ENCODE peak calls at places on chromosomes 13 and 19, in eight cellular contexts. H is T-helper 9 cell; O is activated naive CD4-positive, alpha-beta T cell; F is progenitor cell of endocrine pancreas; L is HS-27A; G is GM12891; P is T-cell; Y is astrocyte. M is an unnamed sample.

GRCh38 chr13:107937841-107938240 is 277.5 kb downstream of the LIG4 start:
- DNase-seq in H (no peak), G (no peak), L (no peak), F (no peak), O (no peak), Y (no peak), P (no peak), M (no peak)

GRCh38 chr13:98206946-98207345 is 29.9 kb upstream of the RNF113B start:
- DNase-seq in G (no peak), F (no peak), L (no peak), P (no peak), H (no peak), O (no peak), Y (peak), M (no peak)

GRCh38 chr13:114106991-114107685 is 25.3 kb downstream of the RASA3 start:
- DNase-seq in L (no peak), H (no peak), F (no peak), G (no peak), P (no peak), Y (no peak), O (no peak), M (no peak)

GRCh38 chr19:19531951-19532805 is 3.5 kb downstream of the YJEFN3 start:
- DNase-seq in H (peak), F (peak), G (peak), P (peak), Y (no peak), L (no peak), O (peak), M (peak)

GRCh38 chr19:15154002-15154612 is 46.7 kb downstream of the NOTCH3 start:
- DNase-seq in H (no peak), G (no peak), P (no peak), Y (no peak), O (no peak), L (no peak), F (no peak), M (no peak)

GRCh38 chr19:52749780-52750179 is 14.9 kb upstream of the ZNF611 start:
- DNase-seq in O (no peak), F (no peak), H (no peak), G (no peak), P (no peak), Y (no peak), L (no peak), M (no peak)

GRCh38 chr13:77028202-77028601 is 1.2 kb upstream of the FBXL3 start:
- DNase-seq in P (no peak), G (no peak), H (no peak), Y (no peak), O (no peak), F (no peak), L (no peak), M (no peak)

GRCh38 chr19:1302534-1303239 is 17.0 kb downstream of the EFNA2 start:
- DNase-seq in Y (no peak), O (no peak), P (no peak), H (no peak), F (no peak), L (no peak), G (no peak), M (no peak)

GRCh38 chr13:32415019-32415418 is 12.9 kb downstream of the N4BP2L1 start:
- DNase-seq in F (no peak), L (no peak), P (no peak), G (no peak), H (no peak), O (no peak), Y (no peak), M (no peak)

GRCh38 chr19:49150106-49150943 is 4.9 kb downstream of the HRC start:
- DNase-seq in G (peak), O (no peak), P (no peak), F (peak), H (peak), Y (peak), L (peak), M (no peak)

GRCh38 chr13:110445183-110445582 is 116.3 kb downstream of the RAB20 start:
- DNase-seq in L (no peak), F (no peak), Y (peak), O (no peak), H (no peak), G (no peak), P (no peak), M (no peak)

GRCh38 chr13:93270769-93271753 is 44.5 kb downstream of the GPC6 start:
- DNase-seq in F (no peak), G (no peak), O (no peak), Y (no peak), P (no peak), L (no peak), H (no peak), M (no peak)

GRCh38 chr19:39473443-39473960 is 7.1 kb upstream of the TIMM50 start:
- DNase-seq in H (no peak), L (no peak), F (no peak), O (no peak), Y (no peak), P (no peak), G (no peak), M (no peak)

GRCh38 chr19:42285546-42285945 is 16.4 kb upstream of the PRR19 start:
- DNase-seq in Y (no peak), H (no peak), L (no peak), F (no peak), P (no peak), O (no peak), G (no peak), M (no peak)

GRCh38 chr13:109919715-109920375 is 133.5 kb upstream of the IRS2 start:
- DNase-seq in G (no peak), F (no peak), P (no peak), L (peak), Y (peak), O (no peak), H (no peak), M (no peak)

GRCh38 chr19:33866696-33867095 is 70.0 kb downstream of the KCTD15 start:
- DNase-seq in L (no peak), G (no peak), P (no peak), O (no peak), H (no peak), Y (no peak), F (no peak), M (no peak)